ENCODE peak calls at places on chromosomes 4 and X, in four cellular contexts. R, H, A and V are unnamed samples.

GRCh38 chrX:44914532-44915198 is 41.7 kb downstream of the KDM6A start:
- DNase-seq in R (no peak), H (no peak), A (no peak), V (no peak)

GRCh38 chrX:150198776-150199175 is 164.3 kb upstream of the MAMLD1 start:
- DNase-seq in R (no peak), H (no peak), A (no peak), V (no peak)

GRCh38 chr4:105843941-105844340 is 51.3 kb upstream of the NPNT start:
- DNase-seq in R (no peak), H (no peak), A (no peak), V (no peak)

GRCh38 chr4:129972257-129972656 is 876.3 kb downstream of the C4orf33 start:
- DNase-seq in R (no peak), H (no peak), A (no peak), V (no peak)

GRCh38 chr4:7358100-7358735 is 76.5 kb downstream of the PSAPL1 start:
- DNase-seq in R (no peak), H (no peak), A (peak; percentile 10), V (no peak)

GRCh38 chr4:61376301-61376700 is 176.2 kb downstream of the ADGRL3 start:
- DNase-seq in R (no peak), H (no peak), A (no peak), V (no peak)

GRCh38 chr4:107183155-107183774 is 147.2 kb upstream of the DKK2 start:
- DNase-seq in R (no peak), H (peak; percentile 50), A (peak; percentile 88), V (peak; percentile 24)

GRCh38 chr4:107380836-107381438 is 339.1 kb downstream of the PAPSS1 start:
- DNase-seq in R (no peak), H (no peak), A (peak; percentile 75), V (no peak)

GRCh38 chr4:144740316-144740715 is 94.4 kb downstream of the HHIP start:
- DNase-seq in R (no peak), H (no peak), A (no peak), V (no peak)

GRCh38 chr4:74364649-74365491 is at the start of gene EREG:
- DNase-seq in R (no peak), H (no peak), A (peak; percentile 36), V (peak; percentile 20)

GRCh38 chr4:95300304-95300703 is 248.5 kb downstream of the UNC5C start:
- DNase-seq in R (no peak), H (no peak), A (no peak), V (no peak)

GRCh38 chr4:156971623-156972369 is at the start of gene PDGFC:
- DNase-seq in R (peak; percentile 87), H (no peak), A (peak; percentile 79), V (no peak)

GRCh38 chr4:174358823-174359222 is 75.1 kb downstream of the CEP44 start:
- DNase-seq in R (no peak), H (no peak), A (no peak), V (peak; percentile 35)

GRCh38 chrX:63764946-63765345 is 20.1 kb downstream of the ARHGEF9 start:
- DNase-seq in R (no peak), H (no peak), A (no peak), V (no peak)

GRCh38 chr4:90442619-90443018 is 315.4 kb downstream of the CCSER1 start:
- DNase-seq in R (no peak), H (no peak), A (no peak), V (no peak)

GRCh38 chrX:120036704-120037103 is 40.8 kb downstream of the RHOXF2B start:
- DNase-seq in R (no peak), H (no peak), A (no peak), V (no peak)

GRCh38 chrX:38878674-38879375 is 77.6 kb downstream of the MID1IP1 start:
- DNase-seq in R (no peak), H (peak; percentile 78), A (no peak), V (no peak)

GRCh38 chr4:170399894-170400293 is 310.1 kb upstream of the AADAT start:
- DNase-seq in R (no peak), H (no peak), A (no peak), V (no peak)

GRCh38 chr4:4341861-4342650 is 44.8 kb upstream of the NSG1 start:
- DNase-seq in R (no peak), H (peak; percentile 34), A (no peak), V (no peak)

GRCh38 chr4:4343038-4343437 is 43.9 kb upstream of the NSG1 start:
- DNase-seq in R (no peak), H (peak; percentile 72), A (no peak), V (no peak)

GRCh38 chr4:4338632-4339031 is 48.3 kb upstream of the NSG1 start:
- DNase-seq in R (no peak), H (no peak), A (peak; percentile 25), V (no peak)

GRCh38 chr4:4338201-4338600 is 48.1 kb downstream of the ZBTB49 start:
- DNase-seq in R (no peak), H (no peak), A (no peak), V (no peak)

GRCh38 chr4:4339504-4340085 is 47.3 kb upstream of the NSG1 start:
- DNase-seq in R (no peak), H (no peak), A (no peak), V (no peak)
- H3K4me3 ChIP-seq in R (no peak overlapping the region), H (no peak overlapping the region), A (no peak overlapping the region), V (no peak overlapping the region)

GRCh38 chrX:53584891-53585290 is 101.6 kb downstream of the HUWE1 start:
- DNase-seq in R (no peak), H (no peak), A (no peak), V (no peak)

GRCh38 chrX:53583571-53583970 is 102.9 kb downstream of the HUWE1 start:
- DNase-seq in R (no peak), H (no peak), A (no peak), V (no peak)

GRCh38 chrX:53580742-53581504 is 105.6 kb downstream of the HUWE1 start:
- DNase-seq in R (no peak), H (no peak), A (no peak), V (no peak)
- H3K9me3 ChIP-seq in R (no peaks in the 10 kb centered on the region), H (no peaks in the 10 kb centered on the region), A (no peaks in the 10 kb centered on the region), V (no peaks in the 10 kb centered on the region)

GRCh38 chr4:1990348-1990645 is 18.5 kb downstream of the NELFA start:
- DNase-seq in R (peak; percentile 74), H (no peak), A (no peak), V (no peak)

GRCh38 chr4:1988327-1988724 is 20.4 kb downstream of the NELFA start:
- DNase-seq in R (peak; percentile 37), H (no peak), A (no peak), V (no peak)

GRCh38 chr4:1991087-1991486 is 17.7 kb downstream of the NELFA start:
- DNase-seq in R (peak; percentile 38), H (no peak), A (no peak), V (no peak)

GRCh38 chr4:1990676-1991075 is 18.1 kb downstream of the NELFA start:
- DNase-seq in R (peak; percentile 26), H (no peak), A (no peak), V (no peak)

DNA sequence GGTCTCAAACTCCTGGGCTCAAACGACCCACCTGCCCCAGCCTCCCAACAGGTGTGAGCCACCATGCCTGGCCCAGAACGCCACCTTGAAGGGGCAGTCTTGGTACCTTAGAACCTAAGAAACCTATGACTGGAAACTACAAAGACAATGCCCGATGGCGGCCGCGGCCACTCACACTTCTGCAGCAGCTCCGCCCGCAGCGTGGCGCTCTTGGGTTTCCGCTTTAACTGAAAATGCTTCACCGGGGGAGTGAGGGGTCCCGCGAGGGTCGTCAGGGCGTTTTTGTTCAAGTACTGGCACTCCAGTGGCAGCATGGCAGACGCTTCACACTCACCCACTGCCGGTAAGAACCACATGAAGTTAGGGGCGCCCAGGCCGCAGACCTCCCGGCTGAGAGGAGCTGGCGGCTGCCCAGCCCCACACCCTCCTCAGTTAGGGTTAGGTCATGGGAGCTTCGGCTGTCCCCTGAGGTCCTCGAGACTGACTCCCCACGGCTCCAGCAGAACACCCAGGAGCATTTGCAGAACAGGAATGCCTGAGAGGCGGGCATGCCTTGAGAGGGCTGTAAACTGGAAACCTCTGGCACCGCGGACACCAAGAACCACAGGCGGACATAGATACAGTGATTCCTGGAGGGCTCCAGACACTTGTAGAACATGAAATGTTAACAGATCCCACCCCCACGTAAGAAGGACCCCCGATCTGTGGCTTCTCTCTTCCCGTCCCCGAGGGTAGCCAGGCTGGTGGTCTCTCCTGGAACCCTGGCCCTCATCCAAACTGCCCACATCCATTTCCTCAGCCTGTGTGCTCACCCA is 19.0 kb downstream of the NELFA start:
- DNase-seq in R (peak; percentile 75), H (no peak), A (no peak), V (no peak)
- H3K4me3 ChIP-seq in R (no peak overlapping the region), H (no peak overlapping the region), A (no peak overlapping the region), V (no peak overlapping the region)

GRCh38 chrX:43316161-43316560 is 339.9 kb upstream of the MAOA start:
- DNase-seq in R (no peak), H (no peak), A (no peak), V (no peak)

GRCh38 chrX:43317378-43317777 is 338.7 kb upstream of the MAOA start:
- DNase-seq in R (no peak), H (no peak), A (no peak), V (no peak)

GRCh38 chrX:43313035-43313434 is 343.1 kb upstream of the MAOA start:
- DNase-seq in R (no peak), H (no peak), A (no peak), V (no peak)

GRCh38 chrX:43315622-43316021 is 340.5 kb upstream of the MAOA start:
- DNase-seq in R (no peak), H (no peak), A (no peak), V (no peak)
- H3K9me3 ChIP-seq in R (no peaks in the 10 kb centered on the region), H (no peaks in the 10 kb centered on the region), A (no peaks in the 10 kb centered on the region), V (no peaks in the 10 kb centered on the region)

DNA sequence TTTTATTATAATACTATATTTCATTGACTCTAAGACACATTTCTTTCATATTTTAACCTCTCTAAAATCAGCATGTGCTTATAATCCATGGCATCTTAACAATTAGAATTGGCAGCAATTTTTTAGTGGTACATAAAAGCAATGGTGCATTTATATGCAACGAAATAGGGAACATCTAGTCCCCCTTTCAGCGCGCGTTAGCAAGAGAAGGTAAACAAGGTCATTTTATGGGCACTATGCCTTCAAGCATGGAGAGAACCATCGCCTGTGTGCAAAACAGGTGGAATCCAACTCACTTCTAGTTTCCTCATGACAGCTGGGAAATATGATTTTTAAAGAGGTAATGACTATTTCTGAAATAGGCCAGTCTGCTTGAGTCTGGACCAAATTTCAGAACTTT is 6.4 kb downstream of the ADH5 start:
- DNase-seq in R (no peak), H (no peak), A (no peak), V (no peak)
- H3K4me3 ChIP-seq in R (no peak overlapping the region), H (no peak overlapping the region), A (no peak overlapping the region), V (no peak overlapping the region)